ENCODE peak calls at places on chromosome 16, in four cellular contexts. B is lower lobe of right lung; P is stimulated activated naive B cell treated with anti-CD40 and anti-IgM and Interleukin-4, amounts not matched to agents 10 μg/mL and 1 μg/mL and 100 μg/mL, for 72 hours; O is SK-N-DZ. R is an unnamed sample.

GRCh38 chr16:20741555-20742285 is at the start of gene THUMPD1:
- DNase-seq in B (peak), P (peak), O (peak), R (peak)

GRCh38 chr16:67666538-67667433 is at the start of the genes C16orf86 and ENKD1:
- DNase-seq in B (peak), P (peak), O (peak), R (no peak)

GRCh38 chr16:81703177-81704155 is 75.6 kb upstream of the PLCG2 start:
- DNase-seq in B (peak), P (no peak), O (no peak), R (no peak)

GRCh38 chr16:1066584-1067172 is 5.9 kb upstream of the SSTR5 start:
- DNase-seq in B (no peak), P (no peak), O (no peak), R (no peak)

GRCh38 chr16:87855852-87856715 is 13.2 kb downstream of the SLC7A5 start:
- DNase-seq in B (peak), P (peak), O (no peak), R (no peak)

GRCh38 chr16:26569793-26570192 is 496.9 kb upstream of the C16orf82 start:
- DNase-seq in B (no peak), P (no peak), O (peak), R (no peak)

GRCh38 chr16:10871157-10871991 is 5.6 kb upstream of the CIITA start:
- DNase-seq in B (peak), P (peak), O (no peak), R (no peak)

GRCh38 chr16:55297910-55298175 is 26.2 kb upstream of the IRX6 start:
- DNase-seq in B (no peak), P (no peak), O (no peak), R (no peak)

GRCh38 chr16:30131869-30132475 is 9.0 kb upstream of the MAPK3 start:
- DNase-seq in B (no peak), P (no peak), O (no peak), R (no peak)

GRCh38 chr16:66131895-66132294 is 234.6 kb upstream of the CDH5 start:
- DNase-seq in B (no peak), P (no peak), O (no peak), R (no peak)

GRCh38 chr16:66308096-66308495 is 58.4 kb upstream of the CDH5 start:
- DNase-seq in B (no peak), P (no peak), O (no peak), R (no peak)

GRCh38 chr16:30051518-30051917 is 14.0 kb upstream of the ALDOA start:
- DNase-seq in B (no peak), P (no peak), O (no peak), R (no peak)

R was measured in type B pancreatic cell.